ENCODE peak calls at places on chromosome 9, in eight cellular contexts. I is skeletal muscle cell, H is NCI-H1930, F is NCI-H345, G is CD14-positive monocyte, E is spleen, J is globus pallidus, B is NCI-H2029 treated with DMSO at 0.1 percent for 48 hours. C is an unnamed sample.

GRCh38 chr9:129170229-129170628 is 7.8 kb downstream of the IER5L start:
- DNase-seq in I (no peak), H (no peak), F (no peak), G (no peak), E (no peak), J (no peak), B (no peak), C (peak; percentile 34)

GRCh38 chr9:137815256-137816255 is 62.0 kb upstream of the CACNA1B start:
- DNase-seq in I (no peak), H (no peak), F (no peak), G (no peak), E (no peak), J (no peak), B (no peak), C (no peak)

GRCh38 chr9:130140701-130141100 is 31.5 kb upstream of the NCS1 start:
- DNase-seq in I (no peak), H (no peak), F (no peak), G (peak; percentile 69), E (no peak), J (no peak), B (no peak), C (peak; percentile 89)

GRCh38 chr9:124032247-124032646 is 20.7 kb downstream of the LHX2 start:
- DNase-seq in I (no peak), H (no peak), F (no peak), G (no peak), E (peak; percentile 67), J (no peak), B (no peak), C (no peak)

GRCh38 chr9:134204991-134205578 is 40.7 kb upstream of the RNU6ATAC start:
- DNase-seq in I (peak; percentile 8), H (no peak), F (no peak), G (no peak), E (peak; percentile 36), J (no peak), B (no peak), C (no peak)

GRCh38 chr9:127117801-127118200 is 4.6 kb downstream of the ANGPTL2 start:
- DNase-seq in I (no peak), H (no peak), F (no peak), G (no peak), E (no peak), J (no peak), B (no peak), C (no peak)

GRCh38 chr9:136525841-136526499 is 19.9 kb downstream of the NOTCH1 start:
- DNase-seq in I (no peak), H (no peak), F (no peak), G (no peak), E (no peak), J (peak; percentile 99), B (no peak), C (no peak)

GRCh38 chr9:93501406-93501805 is 48.0 kb upstream of the FAM120AOS start:
- DNase-seq in I (no peak), H (no peak), F (no peak), G (no peak), E (no peak), J (no peak), B (no peak), C (no peak)

GRCh38 chr9:130268521-130269131 is 3.1 kb downstream of the HMCN2 start:
- DNase-seq in I (no peak), H (no peak), F (no peak), G (no peak), E (peak; percentile 40), J (peak; percentile 11), B (peak; percentile 87), C (no peak)

GRCh38 chr9:84239341-84239740 is 101.2 kb downstream of the SLC28A3 start:
- DNase-seq in I (peak; percentile 57), H (no peak), F (no peak), G (no peak), E (no peak), J (no peak), B (no peak), C (no peak)

GRCh38 chr9:78035369-78035993 is 3.9 kb upstream of the GNAQ start:
- DNase-seq in I (peak; percentile 39), H (peak; percentile 66), F (peak; percentile 78), G (no peak), E (no peak), J (peak; percentile 88), B (peak; percentile 93), C (peak; percentile 65)

GRCh38 chr9:121619989-121620673 is 31.3 kb upstream of the DAB2IP start:
- DNase-seq in I (no peak), H (no peak), F (no peak), G (no peak), E (no peak), J (no peak), B (no peak), C (no peak)

GRCh38 chr9:14309403-14309802 is 4.5 kb downstream of the NFIB start:
- DNase-seq in I (peak; percentile 45), H (no peak), F (no peak), G (no peak), E (no peak), J (peak; percentile 35), B (no peak), C (no peak)

GRCh38 chr9:97651646-97652045 is 18.0 kb downstream of the NCBP1 start:
- DNase-seq in I (no peak), H (no peak), F (no peak), G (no peak), E (no peak), J (no peak), B (no peak), C (no peak)

GRCh38 chr9:69317081-69317480 is 7.9 kb upstream of the ENTREP1 start:
- DNase-seq in I (no peak), H (no peak), F (no peak), G (no peak), E (no peak), J (no peak), B (no peak), C (no peak)

GRCh38 chr9:122695696-122696095 is 20.8 kb downstream of the OR1L3 start:
- DNase-seq in I (no peak), H (no peak), F (no peak), G (no peak), E (no peak), J (no peak), B (no peak), C (no peak)

GRCh38 chr9:21624675-21625477 is 142.8 kb upstream of the IFNE start:
- DNase-seq in I (no peak), H (no peak), F (no peak), G (no peak), E (no peak), J (no peak), B (no peak), C (peak; percentile 29)

GRCh38 chr9:98195671-98196070 is 3.2 kb upstream of the CORO2A start:
- DNase-seq in I (no peak), H (no peak), F (no peak), G (no peak), E (no peak), J (no peak), B (no peak), C (no peak)

GRCh38 chr9:74696520-74696919 is 191.2 kb downstream of the TRPM6 start:
- DNase-seq in I (no peak), H (no peak), F (no peak), G (no peak), E (no peak), J (no peak), B (no peak), C (peak; percentile 24)

GRCh38 chr9:99253772-99254431 is 31.8 kb downstream of the SEC61B start:
- DNase-seq in I (no peak), H (no peak), F (no peak), G (no peak), E (peak; percentile 78), J (peak; percentile 86), B (no peak), C (peak; percentile 98)

GRCh38 chr9:33750839-33751339 is 44.5 kb upstream of the PRSS3 start:
- DNase-seq in I (no peak), H (no peak), F (no peak), G (no peak), E (no peak), J (no peak), B (no peak), C (no peak)

GRCh38 chr9:70962761-70963445 is 158.5 kb downstream of the TRPM3 start:
- DNase-seq in I (no peak), H (no peak), F (peak; percentile 13), G (no peak), E (no peak), J (no peak), B (no peak), C (no peak)

GRCh38 chr9:27572566-27572917 is 739 bp downstream of the C9orf72 start:
- DNase-seq in I (no peak), H (no peak), F (peak; percentile 65), G (peak; percentile 96), E (no peak), J (peak; percentile 71), B (no peak), C (peak; percentile 76)

GRCh38 chr9:100322954-100323536 is 29.7 kb downstream of the TEX10 start:
- DNase-seq in I (peak; percentile 4), H (peak; percentile 11), F (peak; percentile 21), G (no peak), E (no peak), J (peak; percentile 46), B (peak; percentile 16), C (peak; percentile 63)

GRCh38 chr9:68727588-68728129 is 22.6 kb downstream of the PIP5K1B start:
- DNase-seq in I (no peak), H (no peak), F (no peak), G (no peak), E (no peak), J (no peak), B (no peak), C (no peak)

GRCh38 chr9:134474058-134474370 is 147.8 kb downstream of the RXRA start:
- DNase-seq in I (no peak), H (no peak), F (no peak), G (no peak), E (no peak), J (no peak), B (no peak), C (no peak)

GRCh38 chr9:93391898-93392297 is 59.6 kb upstream of the FAM120A start:
- DNase-seq in I (no peak), H (no peak), F (no peak), G (no peak), E (no peak), J (no peak), B (no peak), C (no peak)

GRCh38 chr9:137538058-137538457 is 12.1 kb downstream of the PNPLA7 start:
- DNase-seq in I (no peak), H (no peak), F (no peak), G (no peak), E (no peak), J (no peak), B (no peak), C (no peak)

GRCh38 chr9:29211003-29211584 is 1637.8 kb upstream of the C9orf72 start:
- DNase-seq in I (no peak), H (no peak), F (peak; percentile 46), G (no peak), E (no peak), J (no peak), B (no peak), C (no peak)

GRCh38 chr9:36119476-36119875 is 17.1 kb upstream of the GLIPR2 start:
- DNase-seq in I (no peak), H (no peak), F (no peak), G (no peak), E (no peak), J (no peak), B (peak; percentile 84), C (no peak)

GRCh38 chr9:105757496-105758251 is 63.3 kb downstream of the TMEM38B start:
- DNase-seq in I (peak; percentile 4), H (no peak), F (no peak), G (no peak), E (no peak), J (no peak), B (no peak), C (no peak)

GRCh38 chr9:105633373-105633772 is 28.9 kb upstream of the TAL2 start:
- DNase-seq in I (peak; percentile 35), H (no peak), F (no peak), G (no peak), E (no peak), J (no peak), B (no peak), C (no peak)

GRCh38 chr9:72203205-72203803 is 54.1 kb downstream of the GDA start:
- DNase-seq in I (no peak), H (peak; percentile 13), F (peak; percentile 1), G (no peak), E (no peak), J (peak; percentile 11), B (no peak), C (peak; percentile 10)

GRCh38 chr9:114538241-114538640 is 33.0 kb upstream of the WHRN start:
- DNase-seq in I (no peak), H (no peak), F (no peak), G (no peak), E (peak; percentile 78), J (no peak), B (no peak), C (peak; percentile 48)